ENCODE peak calls at places on chromosomes 7 and 10, in nine cellular contexts. F is effector CD4-positive, alpha-beta T cell; R is GM13976; X is head of caudate nucleus; P is mucosa of descending colon; G is activated CD4-positive, alpha-beta T cell treated with anti-CD3 and anti-CD28 coated beads, Interleukin-2, amount 10 ng/mL, durations not matched to agents 7 days and 5 days; J is hippocampal formation; M is neuronal stem cell; V is astrocyte of the cerebellum. I is an unnamed sample.

GRCh38 chr10:93968452-93969044 is 25.2 kb upstream of the PLCE1 start:
- DNase-seq in G (no peak), P (peak; percentile 9), F (no peak), X (no peak), M (no peak), J (no peak), V (no peak), R (no peak), I (no peak)

GRCh38 chr7:28142650-28143049 is 37.9 kb downstream of the JAZF1 start:
- DNase-seq in M (no peak), X (peak; percentile 18), G (no peak), R (no peak), P (no peak), J (peak; percentile 58), F (no peak), V (no peak), I (no peak)

GRCh38 chr7:18459439-18459838 is 36.1 kb upstream of the HDAC9 start:
- DNase-seq in X (no peak), J (no peak), M (no peak), P (no peak), V (no peak), G (no peak), F (no peak), R (no peak), I (no peak)

GRCh38 chr7:159083001-159083697 is 61.5 kb downstream of the VIPR2 start:
- DNase-seq in X (no peak), P (no peak), M (no peak), R (no peak), V (no peak), J (no peak), G (no peak), F (no peak), I (no peak)

GRCh38 chr7:128383781-128384180 is 22.3 kb upstream of the PRRT4 start:
- DNase-seq in X (no peak), V (no peak), J (no peak), R (no peak), M (no peak), F (no peak), G (no peak), P (no peak), I (no peak)

GRCh38 chr7:96235281-96235680 is 86.6 kb downstream of the SLC25A13 start:
- DNase-seq in R (no peak), J (no peak), G (no peak), P (no peak), X (no peak), F (no peak), M (no peak), V (no peak), I (no peak)

GRCh38 chr10:124278356-124278755 is 140.4 kb downstream of the OAT start:
- DNase-seq in P (no peak), J (no peak), V (no peak), G (no peak), R (no peak), M (no peak), X (no peak), F (no peak), I (no peak)

GRCh38 chr7:7820939-7821338 is 102.5 kb upstream of the RPA3 start:
- DNase-seq in F (no peak), V (no peak), R (no peak), M (no peak), G (no peak), X (no peak), J (no peak), P (no peak), I (no peak)

GRCh38 chr7:125409921-125410320 is 480.3 kb upstream of the POT1 start:
- DNase-seq in G (no peak), M (no peak), V (no peak), J (no peak), R (no peak), F (no peak), P (no peak), X (no peak), I (no peak)

GRCh38 chr10:110408203-110408871 is 89.4 kb upstream of the DUSP5 start:
- DNase-seq in M (no peak), G (no peak), V (no peak), P (no peak), F (no peak), X (no peak), J (no peak), R (no peak), I (no peak)

GRCh38 chr7:31036941-31037340 is 15.2 kb upstream of the ADCYAP1R1 start:
- DNase-seq in M (no peak), V (no peak), F (no peak), J (no peak), X (no peak), R (no peak), P (no peak), G (no peak), I (no peak)

GRCh38 chr10:86163522-86164215 is 202.9 kb downstream of the GRID1 start:
- DNase-seq in M (no peak), F (no peak), P (peak; percentile 4), V (no peak), R (no peak), X (no peak), J (no peak), G (no peak), I (no peak)

GRCh38 chr7:91657386-91658120 is 222.9 kb downstream of the MTERF1 start:
- DNase-seq in V (peak; percentile 70), R (no peak), M (no peak), J (no peak), X (no peak), F (no peak), G (no peak), P (no peak), I (no peak)

GRCh38 chr10:30188567-30189253 is 129.3 kb upstream of the JCAD start:
- DNase-seq in M (no peak), X (no peak), V (no peak), J (no peak), F (no peak), G (no peak), P (no peak), R (no peak), I (no peak)

GRCh38 chr10:96321822-96322221 is 17.6 kb downstream of the DNTT start:
- DNase-seq in F (no peak), J (no peak), V (no peak), R (no peak), G (no peak), X (no peak), M (no peak), P (no peak), I (no peak)

GRCh38 chr10:3493621-3494020 is 291.4 kb downstream of the KLF6 start:
- DNase-seq in M (no peak), J (no peak), P (no peak), V (no peak), F (no peak), G (no peak), R (no peak), X (no peak), I (no peak)

GRCh38 chr10:60862517-60862916 is 81.5 kb downstream of the RHOBTB1 start:
- DNase-seq in M (no peak), R (no peak), X (no peak), V (no peak), P (no peak), J (no peak), G (no peak), F (no peak), I (no peak)

GRCh38 chr10:283916-284356 is 148.7 kb downstream of the ZMYND11 start:
- DNase-seq in X (no peak), F (no peak), P (no peak), J (no peak), R (peak; percentile 76), M (no peak), G (no peak), V (no peak), I (no peak)

GRCh38 chr7:137135654-137136350 is 207.7 kb downstream of the PTN start:
- DNase-seq in G (no peak), P (no peak), R (no peak), F (no peak), J (no peak), M (no peak), X (no peak), V (no peak), I (no peak)

GRCh38 chr10:45673074-45673628 is 579 bp upstream of the ZFAND4 start:
- DNase-seq in R (no peak), X (no peak), P (no peak), M (no peak), G (no peak), V (no peak), F (no peak), J (no peak), I (no peak)

GRCh38 chr10:128499956-128500355 is 373.7 kb upstream of the MKI67 start:
- DNase-seq in V (no peak), M (no peak), G (no peak), J (no peak), R (no peak), F (no peak), X (no peak), P (no peak), I (no peak)

GRCh38 chr10:123236122-123236521 is 81.9 kb downstream of the BUB3 start:
- DNase-seq in F (no peak), R (no peak), J (no peak), M (no peak), X (no peak), V (no peak), G (no peak), P (no peak), I (no peak)

GRCh38 chr7:157577796-157578339 is 241.1 kb downstream of the DNAJB6 start:
- DNase-seq in X (no peak), R (no peak), V (no peak), G (no peak), M (no peak), J (no peak), F (no peak), P (no peak), I (no peak)

GRCh38 chr7:26508481-26508880 is 216.8 kb downstream of the SNX10 start:
- DNase-seq in F (no peak), V (no peak), M (no peak), P (peak; percentile 40), R (no peak), G (no peak), J (no peak), X (no peak), I (no peak)

GRCh38 chr7:6438427-6438826 is 9.3 kb downstream of the DAGLB start:
- DNase-seq in J (no peak), X (no peak), R (no peak), F (no peak), G (no peak), M (no peak), V (no peak), P (no peak), I (peak; percentile 11)

GRCh38 chr7:41567350-41568114 is 135.4 kb downstream of the INHBA start:
- DNase-seq in V (no peak), G (no peak), M (no peak), R (no peak), P (no peak), J (no peak), F (no peak), X (no peak), I (no peak)

GRCh38 chr10:34286136-34286739 is 528.9 kb downstream of the PARD3 start:
- DNase-seq in M (no peak), G (no peak), X (no peak), P (no peak), J (no peak), F (no peak), R (no peak), V (no peak), I (no peak)

GRCh38 chr7:139730746-139731612 is 46.8 kb downstream of the HIPK2 start:
- DNase-seq in P (no peak), X (no peak), J (no peak), M (no peak), F (peak; percentile 26), R (no peak), V (peak; percentile 73), G (peak; percentile 25), I (no peak)

GRCh38 chr7:102426268-102427031 is 6.9 kb upstream of the ORAI2 start:
- DNase-seq in M (no peak), X (no peak), G (peak; percentile 83), R (peak; percentile 85), F (peak; percentile 49), P (peak; percentile 50), J (no peak), V (no peak), I (no peak)

GRCh38 chr10:36880898-36881297 is 244.5 kb upstream of the ANKRD30A start:
- DNase-seq in M (no peak), P (no peak), V (peak; percentile 11), F (no peak), R (no peak), J (no peak), X (no peak), G (no peak), I (no peak)

I was measured in CMK.